ENCODE peak calls at places on chromosomes 4 and X, in four cellular contexts. One of them, this sample, is unnamed.
A peak's percentile ranks its signal among the peaks of the same experiment; 100 is the strongest.

GRCh38 chrX:37746268-37746931 is 33.5 kb upstream of the CYBB start:
- DNase-seq in endothelial cell of umbilical vein: no peak
- DNase-seq in omental fat pad: no peak
- DNase-seq in suprapubic skin: no peak
- DNase-seq in this sample: no peak

GRCh38 chr4:86961103-86961502 is 26.3 kb downstream of the AFF1 start:
- DNase-seq in omental fat pad: no peak
- DNase-seq in suprapubic skin: no peak
- DNase-seq in endothelial cell of umbilical vein: no peak
- DNase-seq in this sample: no peak

GRCh38 chr4:2178986-2179385 is 62.9 kb downstream of the HAUS3 start:
- DNase-seq in omental fat pad: no peak
- DNase-seq in suprapubic skin: no peak
- DNase-seq in endothelial cell of umbilical vein: no peak
- DNase-seq in this sample: no peak

GRCh38 chrX:68646421-68646820 is 1.0 kb upstream of the STARD8 start:
- DNase-seq in endothelial cell of umbilical vein: no peak
- DNase-seq in suprapubic skin: no peak
- DNase-seq in omental fat pad: no peak
- DNase-seq in this sample: no peak

GRCh38 chr4:87042221-87042620 is 107.4 kb downstream of the AFF1 start:
- DNase-seq in endothelial cell of umbilical vein: no peak
- DNase-seq in omental fat pad: no peak
- DNase-seq in suprapubic skin: no peak
- DNase-seq in this sample: no peak

GRCh38 chr4:77930876-77931275 is 68.2 kb downstream of the MRPL1 start:
- DNase-seq in omental fat pad: no peak
- DNase-seq in endothelial cell of umbilical vein: peak; percentile 7
- DNase-seq in suprapubic skin: no peak
- DNase-seq in this sample: no peak

GRCh38 chr4:176584031-176584430 is 208.7 kb downstream of the VEGFC start:
- DNase-seq in endothelial cell of umbilical vein: no peak
- DNase-seq in suprapubic skin: no peak
- DNase-seq in omental fat pad: no peak
- DNase-seq in this sample: no peak

GRCh38 chr4:130736436-130737185 is 1640.7 kb downstream of the C4orf33 start:
- DNase-seq in suprapubic skin: no peak
- DNase-seq in endothelial cell of umbilical vein: no peak
- DNase-seq in omental fat pad: no peak
- DNase-seq in this sample: no peak

GRCh38 chr4:88147799-88148217 is 10.6 kb downstream of the ABCG2 start:
- DNase-seq in endothelial cell of umbilical vein: no peak
- DNase-seq in omental fat pad: no peak
- DNase-seq in suprapubic skin: no peak
- DNase-seq in this sample: no peak

GRCh38 chrX:132023896-132024386 is 839 bp downstream of the STK26 start:
- DNase-seq in omental fat pad: no peak
- DNase-seq in suprapubic skin: peak; percentile 54
- DNase-seq in endothelial cell of umbilical vein: peak; percentile 1
- DNase-seq in this sample: no peak

GRCh38 chrX:17923546-17923945 is 62.4 kb upstream of the RAI2 start:
- DNase-seq in omental fat pad: no peak
- DNase-seq in suprapubic skin: no peak
- DNase-seq in endothelial cell of umbilical vein: no peak
- DNase-seq in this sample: no peak

GRCh38 chrX:9604111-9604907 is 139.5 kb downstream of the TBL1X start:
- DNase-seq in suprapubic skin: no peak
- DNase-seq in endothelial cell of umbilical vein: no peak
- DNase-seq in omental fat pad: no peak
- DNase-seq in this sample: no peak

GRCh38 chr4:158823461-158823873 is 54.6 kb downstream of the FNIP2 start:
- DNase-seq in endothelial cell of umbilical vein: peak; percentile 27
- DNase-seq in omental fat pad: no peak
- DNase-seq in suprapubic skin: no peak
- DNase-seq in this sample: peak; percentile 81

GRCh38 chr4:8834681-8835220 is 36.9 kb downstream of the HMX1 start:
- DNase-seq in suprapubic skin: peak; percentile 18
- DNase-seq in endothelial cell of umbilical vein: no peak
- DNase-seq in omental fat pad: no peak
- DNase-seq in this sample: no peak

GRCh38 chr4:128869801-128870509 is 60.5 kb downstream of the JADE1 start:
- DNase-seq in endothelial cell of umbilical vein: no peak
- DNase-seq in suprapubic skin: no peak
- DNase-seq in omental fat pad: no peak
- DNase-seq in this sample: no peak

GRCh38 chr4:41538017-41538733 is at the start of gene LIMCH1:
- DNase-seq in omental fat pad: no peak
- DNase-seq in endothelial cell of umbilical vein: no peak
- DNase-seq in suprapubic skin: peak; percentile 75
- DNase-seq in this sample: no peak

GRCh38 chrX:30570505-30570904 is 7.1 kb downstream of the TASL start:
- DNase-seq in suprapubic skin: no peak
- DNase-seq in endothelial cell of umbilical vein: peak; percentile 5
- DNase-seq in omental fat pad: no peak
- DNase-seq in this sample: no peak

GRCh38 chrX:2463973-2464676 is 36.7 kb downstream of the DHRSX start:
- DNase-seq in suprapubic skin: no peak
- DNase-seq in endothelial cell of umbilical vein: no peak
- DNase-seq in omental fat pad: no peak
- DNase-seq in this sample: no peak

GRCh38 chrX:151713859-151714258 is 2.0 kb upstream of the FATE1 start:
- DNase-seq in endothelial cell of umbilical vein: no peak
- DNase-seq in omental fat pad: no peak
- DNase-seq in suprapubic skin: peak; percentile 28
- DNase-seq in this sample: no peak

GRCh38 chr4:115489284-115489683 is 375.9 kb upstream of the NDST4 start:
- DNase-seq in endothelial cell of umbilical vein: no peak
- DNase-seq in omental fat pad: no peak
- DNase-seq in suprapubic skin: no peak
- DNase-seq in this sample: no peak

GRCh38 chrX:37423864-37424569 is 74.9 kb downstream of the PRRG1 start:
- DNase-seq in omental fat pad: no peak
- DNase-seq in endothelial cell of umbilical vein: peak; percentile 14
- DNase-seq in suprapubic skin: no peak
- DNase-seq in this sample: peak; percentile 21

GRCh38 chrX:349196-349595 is 30.6 kb upstream of the GTPBP6 start:
- DNase-seq in endothelial cell of umbilical vein: no peak
- DNase-seq in omental fat pad: no peak
- DNase-seq in suprapubic skin: no peak
- DNase-seq in this sample: no peak

GRCh38 chr4:151600432-151600831 is 160.4 kb downstream of the GATB start:
- DNase-seq in suprapubic skin: no peak
- DNase-seq in omental fat pad: no peak
- DNase-seq in endothelial cell of umbilical vein: no peak
- DNase-seq in this sample: no peak

DNA sequence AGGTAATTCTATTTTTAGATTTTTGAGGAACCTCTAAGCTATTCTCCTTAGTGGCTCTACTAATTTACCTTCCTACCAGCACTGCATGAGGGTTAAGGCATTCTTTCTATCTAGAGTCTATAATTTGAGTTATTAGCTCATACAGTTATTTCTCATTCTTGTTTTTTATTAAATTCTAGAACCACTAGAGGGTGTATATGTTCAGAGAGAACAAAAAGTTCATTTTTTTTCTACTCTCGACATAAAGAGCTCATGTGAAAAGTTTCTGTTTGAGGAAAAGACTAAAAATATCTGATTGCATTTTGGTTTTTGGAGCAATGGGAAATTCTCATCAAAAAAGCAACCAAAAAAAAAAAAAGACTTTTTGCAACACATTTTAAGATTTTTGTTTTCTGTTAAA is 57.0 kb upstream of the LRAT start:
- DNase-seq in omental fat pad: no peak
- DNase-seq in suprapubic skin: no peak
- DNase-seq in endothelial cell of umbilical vein: no peak
- DNase-seq in this sample: no peak
- TF ChIP-seq CTCF in omental fat pad: no peak
- TF ChIP-seq CTCF in suprapubic skin: no peak
- TF ChIP-seq CTCF in endothelial cell of umbilical vein: no peak
- TF ChIP-seq CTCF in this sample: peak; percentile 20

GRCh38 chrX:150582338-150582948 is 14.0 kb downstream of the MTM1 start:
- DNase-seq in endothelial cell of umbilical vein: no peak
- DNase-seq in suprapubic skin: no peak
- DNase-seq in omental fat pad: no peak
- DNase-seq in this sample: no peak

GRCh38 chrX:150587585-150588503 is 19.4 kb downstream of the MTM1 start:
- DNase-seq in endothelial cell of umbilical vein: peak; percentile 35
- DNase-seq in suprapubic skin: no peak
- DNase-seq in omental fat pad: no peak
- DNase-seq in this sample: no peak
- TF ChIP-seq CTCF in endothelial cell of umbilical vein: peak; percentile 40
- TF ChIP-seq CTCF in suprapubic skin: no peak
- TF ChIP-seq CTCF in omental fat pad: no peak
- TF ChIP-seq CTCF in this sample: peak; percentile 70

GRCh38 chr4:39458505-39459300 is at the start of the genes LIAS and RPL9:
- DNase-seq in endothelial cell of umbilical vein: peak; percentile 99
- DNase-seq in omental fat pad: peak; percentile 94
- DNase-seq in suprapubic skin: peak; percentile 96
- DNase-seq in this sample: peak; percentile 99
- TF ChIP-seq CTCF in endothelial cell of umbilical vein: no peak
- TF ChIP-seq CTCF in omental fat pad: no peak
- TF ChIP-seq CTCF in suprapubic skin: no peak
- TF ChIP-seq CTCF in this sample: no peak

GRCh38 chr4:82125170-82125862 is 248.5 kb downstream of the HNRNPD start:
- DNase-seq in endothelial cell of umbilical vein: no peak
- DNase-seq in suprapubic skin: no peak
- DNase-seq in omental fat pad: no peak
- DNase-seq in this sample: no peak
- TF ChIP-seq CTCF in endothelial cell of umbilical vein: no peak
- TF ChIP-seq CTCF in suprapubic skin: no peak
- TF ChIP-seq CTCF in omental fat pad: no peak
- TF ChIP-seq CTCF in this sample: no peak

GRCh38 chrX:119981286-119982070 is 37.9 kb upstream of the NKAP start:
- DNase-seq in suprapubic skin: no peak
- DNase-seq in omental fat pad: no peak
- DNase-seq in endothelial cell of umbilical vein: peak; percentile 7
- DNase-seq in this sample: no peak
- TF ChIP-seq CTCF in suprapubic skin: no peak
- TF ChIP-seq CTCF in omental fat pad: no peak
- TF ChIP-seq CTCF in endothelial cell of umbilical vein: peak; percentile 31
- TF ChIP-seq CTCF in this sample: peak; percentile 64

GRCh38 chrX:55717521-55718497 is at the start of gene RRAGB:
- DNase-seq in suprapubic skin: peak; percentile 95
- DNase-seq in omental fat pad: peak; percentile 72
- DNase-seq in endothelial cell of umbilical vein: peak; percentile 93
- DNase-seq in this sample: peak; percentile 67
- TF ChIP-seq CTCF in suprapubic skin: peak; percentile 22
- TF ChIP-seq CTCF in omental fat pad: no peak
- TF ChIP-seq CTCF in endothelial cell of umbilical vein: peak; percentile 58
- TF ChIP-seq CTCF in this sample: peak; percentile 63